ENCODE peak calls at places on chromosome 1, in four cellular contexts. J, F, U and B are unnamed samples.

GRCh38 chr1:89866568-89866967 is 45.7 kb downstream of the LRRC8D start:
- DNase-seq in U (no peak), J (no peak), F (no peak), B (no peak)

GRCh38 chr1:167121375-167122120 is 27.7 kb downstream of the STYXL2 start:
- DNase-seq in U (peak; percentile 87), F (peak; percentile 71), J (no peak), B (peak; percentile 36)

GRCh38 chr1:31855038-31855845 is 39.4 kb upstream of the SPOCD1 start:
- DNase-seq in J (no peak), F (no peak), U (no peak), B (peak; percentile 53)

GRCh38 chr1:34844252-34844634 is 15.3 kb downstream of the SMIM12 start:
- DNase-seq in F (no peak), U (no peak), J (peak; percentile 56), B (no peak)

GRCh38 chr1:17162941-17163340 is 42.0 kb upstream of the PADI1 start:
- DNase-seq in F (no peak), U (no peak), J (no peak), B (no peak)

GRCh38 chr1:1922782-1923680 is 4.0 kb upstream of the TMEM52 start:
- DNase-seq in J (peak; percentile 7), F (no peak), U (peak; percentile 74), B (no peak)

GRCh38 chr1:6490181-6491075 is 1.0 kb downstream of the PLEKHG5 start:
- DNase-seq in F (peak; percentile 81), J (peak; percentile 61), U (peak; percentile 84), B (peak; percentile 85)

GRCh38 chr1:151905070-151905442 is 4.3 kb downstream of the THEM4 start:
- DNase-seq in J (peak; percentile 23), F (no peak), U (no peak), B (no peak)

GRCh38 chr1:6137758-6138157 is 42.4 kb downstream of the CHD5 start:
- DNase-seq in J (no peak), U (no peak), F (no peak), B (no peak)